ENCODE peak calls at places on chromosomes 1 and 21, in eight cellular contexts. C is sigmoid colon, P is K562, M is HCT116, F is H1, I is breast epithelium, N is stomach, V is spleen. O is an unnamed sample. For H3K36me3, the result is how much of the 10 kb centered on the place peaks cover.

GRCh38 chr1:229843627-229844238 is 217.7 kb downstream of the URB2 start:
- DNase-seq in F (no peak), C (peak), V (no peak), N (no peak), P (peak), I (no peak), M (peak), O (peak)

GRCh38 chr1:93749894-93750301 is 68.3 kb upstream of the BCAR3 start:
- DNase-seq in M (peak), P (no peak), I (no peak), V (no peak), N (peak), F (no peak), C (no peak), O (no peak)

GRCh38 chr1:156153362-156153761 is at the start of gene SEMA4A:
- DNase-seq in M (no peak), V (no peak), N (peak), C (no peak), F (no peak), I (peak), P (no peak), O (peak)

GRCh38 chr1:28510350-28511223 is 4.7 kb downstream of the RCC1 start:
- DNase-seq in C (no peak), P (peak), F (no peak), I (no peak), N (no peak), M (no peak), V (no peak), O (no peak)

GRCh38 chr1:156750191-156750931 is 1.1 kb downstream of the HDGF start:
- DNase-seq in V (no peak), I (peak), F (no peak), N (peak), P (peak), M (no peak), C (no peak), O (peak)

GRCh38 chr21:34874689-34875513 is 174.2 kb downstream of the RUNX1 start:
- DNase-seq in C (no peak), F (no peak), V (no peak), N (no peak), M (no peak), P (no peak), I (no peak), O (no peak)

GRCh38 chr1:24154215-24154614 is 11.3 kb upstream of the IL22RA1 start:
- DNase-seq in P (no peak), N (no peak), F (no peak), V (no peak), I (no peak), C (no peak), M (no peak), O (no peak)

GRCh38 chr1:114349891-114350605 is 161.0 kb downstream of the TRIM33 start:
- DNase-seq in N (no peak), I (no peak), F (peak), P (no peak), V (no peak), C (no peak), M (no peak), O (no peak)

GRCh38 chr1:81834268-81834667 is 33.5 kb downstream of the ADGRL2 start:
- DNase-seq in N (no peak), V (no peak), P (no peak), M (no peak), I (no peak), F (no peak), C (no peak), O (no peak)

GRCh38 chr21:37219766-37220432 is 47.2 kb downstream of the VPS26C start:
- DNase-seq in P (no peak), I (no peak), F (no peak), M (no peak), C (no peak), V (no peak), N (no peak), O (no peak)

GRCh38 chr1:201448981-201449380 is 20.0 kb downstream of the PHLDA3 start:
- DNase-seq in I (no peak), C (peak), V (no peak), N (no peak), P (no peak), F (no peak), M (no peak), O (no peak)

GRCh38 chr21:45551316-45551715 is 9.1 kb upstream of the SLC19A1 start:
- DNase-seq in V (peak), N (no peak), P (no peak), M (peak), F (no peak), I (no peak), C (no peak), O (no peak)

GRCh38 chr1:66938618-66939017 is 13.8 kb downstream of the MIER1 start:
- DNase-seq in N (no peak), C (no peak), P (no peak), I (no peak), M (no peak), V (no peak), F (no peak), O (no peak)

GRCh38 chr1:175197536-175197935 is 5.0 kb upstream of the KIAA0040 start:
- DNase-seq in C (no peak), M (peak), N (no peak), V (no peak), I (no peak), P (no peak), F (no peak), O (no peak)

GRCh38 chr1:109803901-109804331 is 40.2 kb upstream of the EPS8L3 start:
- DNase-seq in F (no peak), I (peak), N (peak), C (peak), V (no peak), M (no peak), P (no peak), O (no peak)

GRCh38 chr1:24928631-24929090 is 1.4 kb downstream of the RUNX3 start:
- DNase-seq in N (no peak), V (peak), M (no peak), P (no peak), I (no peak), F (peak), C (peak), O (peak)

GRCh38 chr1:116579253-116579875 is 8.5 kb upstream of the CD58 start:
- DNase-seq in P (no peak), M (no peak), V (no peak), F (no peak), I (no peak), C (no peak), N (no peak), O (no peak)

GRCh38 chr1:228315945-228316588 is 90.6 kb downstream of the TRIM11 start:
- DNase-seq in C (peak), M (no peak), P (no peak), V (peak), F (no peak), I (peak), N (peak), O (no peak)

GRCh38 chr1:54499097-54500029 is 48.7 kb upstream of the ACOT11 start:
- DNase-seq in I (no peak), C (no peak), M (no peak), P (peak), V (no peak), F (peak), N (no peak), O (peak)

GRCh38 chr1:198681247-198681646 is 42.4 kb downstream of the PTPRC start:
- DNase-seq in F (no peak), N (no peak), V (no peak), P (no peak), C (no peak), M (no peak), I (no peak), O (no peak)

GRCh38 chr1:221712776-221713431 is 29.0 kb downstream of the DUSP10 start:
- DNase-seq in V (peak), N (peak), P (no peak), I (no peak), F (no peak), M (no peak), C (no peak), O (peak)

GRCh38 chr21:43333301-43334062 is 93.4 kb downstream of the SIK1 start:
- DNase-seq in V (no peak), I (peak), M (no peak), P (no peak), F (no peak), N (peak), C (no peak), O (no peak)

GRCh38 chr21:38386967-38387366 is 111.3 kb downstream of the ERG start:
- DNase-seq in P (no peak), N (no peak), F (no peak), M (no peak), V (no peak), I (no peak), C (no peak), O (no peak)

GRCh38 chr21:36751383-36751782 is 52.5 kb downstream of the SIM2 start:
- DNase-seq in F (no peak), C (no peak), I (no peak), V (peak), M (no peak), P (no peak), N (no peak), O (no peak)

GRCh38 chr1:47180603-47181094 is 9.2 kb downstream of the PDZK1IP1 start:
- DNase-seq in I (no peak), C (no peak), F (no peak), N (peak), P (peak), V (peak), M (no peak), O (no peak)

GRCh38 chr1:175137369-175137768 is 55.2 kb downstream of the KIAA0040 start:
- DNase-seq in I (no peak), M (no peak), P (no peak), N (no peak), C (no peak), F (no peak), V (no peak), O (no peak)

GRCh38 chr1:191866155-191866554 is 292.1 kb upstream of the RGS18 start:
- DNase-seq in M (no peak), N (no peak), P (no peak), F (no peak), V (no peak), I (no peak), C (no peak), O (no peak)

GRCh38 chr1:53992085-53992874 is 25.7 kb downstream of the LDLRAD1 start:
- DNase-seq in I (no peak), C (no peak), P (no peak), N (no peak), M (no peak), V (no peak), F (no peak), O (no peak)

GRCh38 chr1:23825762-23826522 is 713 bp upstream of the HMGCL start:
- DNase-seq in C (no peak), V (no peak), I (no peak), M (no peak), F (no peak), P (no peak), N (no peak), O (no peak)

GRCh38 chr1:22263359-22263758 is 120.5 kb upstream of the WNT4 start:
- DNase-seq in I (no peak), N (no peak), C (no peak), P (no peak), M (no peak), F (no peak), V (no peak), O (no peak)

GRCh38 chr1:170240409-170240808 is 94.7 kb downstream of the NTMT2 start:
- DNase-seq in C (no peak), V (no peak), M (no peak), P (no peak), I (no peak), F (no peak), N (no peak), O (no peak)

GRCh38 chr1:227925582-227926198 is 22.0 kb downstream of the WNT9A start:
- DNase-seq in N (no peak), V (no peak), F (no peak), I (no peak), C (no peak), M (no peak), P (no peak), O (no peak)

GRCh38 chr1:101728029-101728428 is 268.7 kb downstream of the OLFM3 start:
- DNase-seq in F (no peak), V (no peak), I (no peak), C (no peak), P (no peak), N (no peak), M (no peak), O (no peak)

GRCh38 chr1:167489581-167490340 is 28.6 kb downstream of the CD247 start:
- DNase-seq in P (no peak), M (no peak), N (no peak), C (no peak), V (no peak), F (peak), I (no peak), O (no peak)

GRCh38 chr1:187933562-187934419 is 1105.0 kb downstream of the PLA2G4A start:
- DNase-seq in N (no peak), P (no peak), I (no peak), C (no peak), M (no peak), V (no peak), F (no peak), O (no peak)

GRCh38 chr1:41382531-41383090 is 21.4 kb downstream of the FOXO6 start:
- DNase-seq in N (peak), M (peak), C (peak), V (no peak), P (no peak), F (no peak), I (no peak), O (no peak)

GRCh38 chr1:155847823-155848529 is 9.0 kb downstream of the GON4L start:
- DNase-seq in V (no peak), C (no peak), I (no peak), M (no peak), N (no peak), P (no peak), F (no peak), O (no peak)

GRCh38 chr1:239126881-239127280 is 259.5 kb upstream of the CHRM3 start:
- DNase-seq in C (no peak), I (no peak), M (no peak), F (no peak), V (no peak), N (no peak), P (no peak), O (no peak)

GRCh38 chr1:27341525-27342252 is at the start of gene SYTL1:
- DNase-seq in M (peak), N (peak), C (no peak), P (peak), V (peak), I (peak), F (peak), O (peak)
- TF ChIP-seq POLR2A in M (peak), N (no peak), C (no peak), P (no peak), V (no peak), I (no peak), F (no peak), O (peak)

GRCh38 chr1:119924948-119925898 is 28.9 kb upstream of the ADAM30 start:
- DNase-seq in M (no peak), N (no peak), F (no peak), C (no peak), V (no peak), I (no peak), P (no peak), O (no peak)

GRCh38 chr1:119929643-119930310 is 33.5 kb upstream of the ADAM30 start:
- DNase-seq in N (no peak), M (no peak), C (no peak), I (no peak), F (no peak), V (no peak), P (no peak), O (no peak)

DNA sequence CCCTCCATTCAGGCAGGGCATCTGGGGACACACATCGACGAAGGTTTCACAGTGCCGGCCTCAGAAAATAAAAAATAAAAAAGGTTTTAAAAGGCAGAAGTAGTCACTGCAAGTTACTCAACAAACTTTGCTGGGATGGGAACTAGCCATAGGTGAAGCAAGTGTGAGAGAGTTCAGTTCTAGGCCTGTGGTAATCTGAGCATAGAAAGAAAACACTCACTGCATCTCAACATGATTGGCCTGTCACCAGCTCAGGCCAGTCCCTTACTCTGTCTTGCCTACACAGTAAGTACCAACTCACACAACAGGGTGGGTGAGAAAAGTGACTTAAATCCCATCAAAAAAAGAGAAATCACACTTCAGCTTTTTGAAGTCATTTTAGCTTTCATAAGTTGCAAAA is 30.2 kb upstream of the ADAM30 start:
- DNase-seq in I (no peak), V (no peak), M (no peak), P (no peak), F (no peak), N (no peak), C (no peak), O (no peak)
- H3K36me3 ChIP-seq in I (under half), V (half or more), M (under half), P (under half), F (under half), N (half or more), C (half or more), O (under half)

GRCh38 chr1:166036092-166036491 is 130.7 kb downstream of the FAM78B start:
- DNase-seq in F (no peak), N (no peak), P (no peak), V (no peak), C (no peak), I (no peak), M (no peak), O (no peak)
- TF ChIP-seq POLR2AphosphoS5 in F (no peak), N (no peak), P (no peak), V (no peak), C (no peak), I (no peak), M (no peak), O (no peak)

GRCh38 chr1:57922130-57922529 is 498.3 kb upstream of the DAB1 start:
- DNase-seq in C (no peak), P (no peak), N (no peak), F (no peak), V (no peak), I (no peak), M (no peak), O (no peak)
- TF ChIP-seq POLR2A in C (no peak), P (no peak), N (no peak), F (no peak), V (no peak), I (no peak), M (no peak), O (no peak)

DNA sequence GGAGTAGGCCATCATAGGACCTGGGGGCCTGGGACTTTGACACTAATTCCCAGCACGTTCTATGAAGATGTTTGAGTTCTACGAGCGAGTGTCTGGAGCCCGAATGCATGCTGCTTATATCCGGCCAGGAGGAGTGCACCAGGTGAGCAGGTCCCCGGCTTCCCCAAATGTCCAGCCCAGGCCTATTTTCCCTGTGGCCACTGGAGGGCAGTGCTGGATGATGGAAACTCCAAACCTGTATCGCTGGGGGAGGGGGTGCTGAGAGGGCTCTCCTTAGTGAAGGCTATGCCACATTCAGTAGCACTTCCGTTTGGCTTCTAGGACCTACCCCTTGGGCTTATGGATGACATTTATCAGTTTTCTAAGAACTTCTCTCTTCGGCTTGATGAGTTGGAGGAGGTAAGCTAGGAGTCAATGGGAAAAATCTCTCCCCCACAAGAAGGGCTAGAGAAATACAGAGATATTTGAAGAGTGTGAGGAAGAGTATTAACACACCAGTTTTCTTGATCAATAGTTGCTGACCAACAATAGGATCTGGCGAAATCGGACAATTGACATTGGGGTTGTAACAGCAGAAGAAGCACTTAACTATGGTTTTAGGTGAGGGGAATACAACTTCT is 5.2 kb upstream of the FCER1G start:
- DNase-seq in C (peak), P (peak), N (peak), M (peak), F (peak), I (peak), V (peak), O (peak)
- H3K36me3 ChIP-seq in C (half or more), P (half or more), N (half or more), M (half or more), F (half or more), I (under half), V (half or more), O (half or more)

O was measured in transverse colon.